ENCODE peak calls at places on chromosomes 13 and 19, in five cellular contexts. One of them, this sample, is unnamed.

GRCh38 chr13:110217811-110218210 is 89.1 kb downstream of the COL4A1 start:
- DNase-seq in lower lobe of right lung: no peak
- DNase-seq in psoas muscle: no peak
- DNase-seq in upper lobe of left lung: no peak
- DNase-seq in CD8-positive, alpha-beta T cell: no peak
- DNase-seq in this sample: no peak

GRCh38 chr13:77580748-77581147 is 45.2 kb downstream of the SCEL start:
- DNase-seq in lower lobe of right lung: no peak
- DNase-seq in psoas muscle: no peak
- DNase-seq in upper lobe of left lung: no peak
- DNase-seq in CD8-positive, alpha-beta T cell: no peak
- DNase-seq in this sample: no peak

GRCh38 chr19:39993605-39994004 is 3.3 kb upstream of the ZNF546 start:
- DNase-seq in lower lobe of right lung: no peak
- DNase-seq in psoas muscle: no peak
- DNase-seq in upper lobe of left lung: no peak
- DNase-seq in CD8-positive, alpha-beta T cell: no peak
- DNase-seq in this sample: no peak

GRCh38 chr19:5364674-5365073 is 24.1 kb upstream of the PTPRS start:
- DNase-seq in lower lobe of right lung: no peak
- DNase-seq in psoas muscle: no peak
- DNase-seq in upper lobe of left lung: no peak
- DNase-seq in CD8-positive, alpha-beta T cell: no peak
- DNase-seq in this sample: no peak

GRCh38 chr19:7868671-7869452 is 5.3 kb downstream of the PRR36 start:
- DNase-seq in lower lobe of right lung: peak; percentile 83
- DNase-seq in psoas muscle: peak; percentile 80
- DNase-seq in upper lobe of left lung: peak; percentile 83
- DNase-seq in CD8-positive, alpha-beta T cell: peak; percentile 71
- DNase-seq in this sample: peak; percentile 90

GRCh38 chr13:113857531-113858195 is 6.2 kb downstream of the GAS6 start:
- DNase-seq in lower lobe of right lung: peak; percentile 31
- DNase-seq in psoas muscle: no peak
- DNase-seq in upper lobe of left lung: no peak
- DNase-seq in CD8-positive, alpha-beta T cell: no peak
- DNase-seq in this sample: no peak

GRCh38 chr13:37277435-37278144 is 172.1 kb upstream of the CSNK1A1L start:
- DNase-seq in lower lobe of right lung: no peak
- DNase-seq in psoas muscle: no peak
- DNase-seq in upper lobe of left lung: no peak
- DNase-seq in CD8-positive, alpha-beta T cell: no peak
- DNase-seq in this sample: no peak

GRCh38 chr19:996051-996838 is 4.0 kb upstream of the GRIN3B start:
- DNase-seq in lower lobe of right lung: no peak
- DNase-seq in psoas muscle: peak; percentile 59
- DNase-seq in upper lobe of left lung: peak; percentile 40
- DNase-seq in CD8-positive, alpha-beta T cell: peak; percentile 83
- DNase-seq in this sample: no peak

GRCh38 chr19:3575949-3576673 is 3.4 kb downstream of the HMG20B start:
- DNase-seq in lower lobe of right lung: no peak
- DNase-seq in psoas muscle: no peak
- DNase-seq in upper lobe of left lung: no peak
- DNase-seq in CD8-positive, alpha-beta T cell: no peak
- DNase-seq in this sample: no peak

GRCh38 chr19:35718345-35719041 is 690 bp downstream of the KMT2B start:
- DNase-seq in lower lobe of right lung: peak; percentile 72
- DNase-seq in psoas muscle: peak; percentile 70
- DNase-seq in upper lobe of left lung: peak; percentile 35
- DNase-seq in CD8-positive, alpha-beta T cell: no peak
- DNase-seq in this sample: peak; percentile 83

GRCh38 chr19:16327131-16327450 is 2.5 kb downstream of the KLF2 start:
- DNase-seq in lower lobe of right lung: no peak
- DNase-seq in psoas muscle: no peak
- DNase-seq in upper lobe of left lung: no peak
- DNase-seq in CD8-positive, alpha-beta T cell: no peak
- DNase-seq in this sample: peak; percentile 69

GRCh38 chr19:16327911-16328823 is 3.5 kb downstream of the KLF2 start:
- DNase-seq in lower lobe of right lung: peak; percentile 92
- DNase-seq in psoas muscle: peak; percentile 89
- DNase-seq in upper lobe of left lung: peak; percentile 94
- DNase-seq in CD8-positive, alpha-beta T cell: peak; percentile 62
- DNase-seq in this sample: peak; percentile 89

GRCh38 chr19:16328824-16329482 is 4.3 kb downstream of the KLF2 start:
- DNase-seq in lower lobe of right lung: peak; percentile 48
- DNase-seq in psoas muscle: no peak
- DNase-seq in upper lobe of left lung: peak; percentile 42
- DNase-seq in CD8-positive, alpha-beta T cell: peak; percentile 66
- DNase-seq in this sample: no peak

GRCh38 chr19:16326401-16327130 is 1.9 kb downstream of the KLF2 start:
- DNase-seq in lower lobe of right lung: peak; percentile 63
- DNase-seq in psoas muscle: peak; percentile 66
- DNase-seq in upper lobe of left lung: peak; percentile 31
- DNase-seq in CD8-positive, alpha-beta T cell: peak; percentile 34
- DNase-seq in this sample: peak; percentile 68

GRCh38 chr19:16327501-16327900 is 2.9 kb downstream of the KLF2 start:
- DNase-seq in lower lobe of right lung: no peak
- DNase-seq in psoas muscle: no peak
- DNase-seq in upper lobe of left lung: no peak
- DNase-seq in CD8-positive, alpha-beta T cell: peak; percentile 22
- DNase-seq in this sample: no peak
- H3K4me3 ChIP-seq in lower lobe of right lung: peak overlapping the region; percentile 82
- H3K4me3 ChIP-seq in psoas muscle: peak overlapping the region; percentile 80
- H3K4me3 ChIP-seq in upper lobe of left lung: peak overlapping the region; percentile 60
- H3K4me3 ChIP-seq in CD8-positive, alpha-beta T cell: peak overlapping the region; percentile 87
- H3K4me3 ChIP-seq in this sample: peak overlapping the region; percentile 71

GRCh38 chr19:2543463-2544442 is 67.8 kb downstream of the GADD45B start:
- DNase-seq in lower lobe of right lung: peak; percentile 91
- DNase-seq in psoas muscle: peak; percentile 97
- DNase-seq in upper lobe of left lung: peak; percentile 96
- DNase-seq in CD8-positive, alpha-beta T cell: peak; percentile 30
- DNase-seq in this sample: peak; percentile 93

GRCh38 chr19:2538096-2538757 is 62.3 kb downstream of the GADD45B start:
- DNase-seq in lower lobe of right lung: no peak
- DNase-seq in psoas muscle: peak; percentile 6
- DNase-seq in upper lobe of left lung: no peak
- DNase-seq in CD8-positive, alpha-beta T cell: no peak
- DNase-seq in this sample: no peak

GRCh38 chr19:2540251-2540645 is 64.3 kb downstream of the GADD45B start:
- DNase-seq in lower lobe of right lung: no peak
- DNase-seq in psoas muscle: no peak
- DNase-seq in upper lobe of left lung: no peak
- DNase-seq in CD8-positive, alpha-beta T cell: no peak
- DNase-seq in this sample: no peak

GRCh38 chr19:2542341-2543069 is 66.6 kb downstream of the GADD45B start:
- DNase-seq in lower lobe of right lung: peak; percentile 55
- DNase-seq in psoas muscle: no peak
- DNase-seq in upper lobe of left lung: no peak
- DNase-seq in CD8-positive, alpha-beta T cell: no peak
- DNase-seq in this sample: no peak

DNA sequence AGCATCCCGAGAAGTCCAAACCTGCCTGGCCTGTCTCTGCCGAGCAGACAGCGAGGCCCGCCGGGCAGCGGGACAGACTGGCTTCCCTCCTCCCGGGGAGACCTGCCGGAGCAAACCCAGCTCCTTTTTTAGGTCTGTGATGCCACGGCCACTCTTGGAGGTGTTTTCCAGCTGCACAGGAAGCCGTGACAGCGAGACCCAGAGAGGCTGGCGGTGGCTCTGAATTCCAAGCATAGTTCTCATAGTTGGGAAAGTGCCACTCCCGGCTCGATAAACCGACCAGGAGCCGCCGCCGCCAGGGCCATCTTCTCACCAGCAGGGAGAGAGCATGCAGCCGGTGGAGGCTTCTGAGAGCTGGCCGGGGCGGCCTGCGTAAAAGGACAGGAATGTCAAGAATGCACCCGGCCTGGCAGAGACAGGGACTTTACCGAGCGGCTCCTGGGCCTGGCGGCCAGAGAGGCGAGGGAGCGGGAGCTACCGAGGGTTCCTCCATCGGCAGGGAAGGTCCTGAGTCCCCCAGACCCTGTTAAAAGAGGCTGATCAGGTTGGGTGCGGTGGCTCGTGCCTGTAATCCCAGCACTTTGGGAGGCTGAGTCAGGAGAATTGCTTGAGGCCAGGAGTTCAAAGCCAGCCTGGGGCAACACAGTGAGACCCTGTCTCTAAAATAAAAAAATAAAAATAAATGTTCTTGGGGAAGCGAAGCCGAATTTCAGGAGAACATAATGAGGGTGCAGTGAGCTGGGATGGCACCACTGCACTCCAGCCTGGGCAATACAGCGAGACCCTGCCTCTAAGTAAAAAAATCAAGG is 64.9 kb downstream of the GADD45B start:
- DNase-seq in lower lobe of right lung: peak; percentile 92
- DNase-seq in psoas muscle: peak; percentile 95
- DNase-seq in upper lobe of left lung: peak; percentile 93
- DNase-seq in CD8-positive, alpha-beta T cell: no peak
- DNase-seq in this sample: peak; percentile 94
- TF ChIP-seq CTCF in lower lobe of right lung: peak; percentile 26
- TF ChIP-seq CTCF in psoas muscle: peak; percentile 30
- TF ChIP-seq CTCF in upper lobe of left lung: peak; percentile 19
- TF ChIP-seq CTCF in CD8-positive, alpha-beta T cell: no peak
- TF ChIP-seq CTCF in this sample: peak; percentile 34

GRCh38 chr13:98950705-98951104 is 27.2 kb downstream of the DOCK9 start:
- DNase-seq in lower lobe of right lung: no peak
- DNase-seq in psoas muscle: no peak
- DNase-seq in upper lobe of left lung: no peak
- DNase-seq in CD8-positive, alpha-beta T cell: no peak
- DNase-seq in this sample: no peak
- H3K4me3 ChIP-seq in lower lobe of right lung: no peak overlapping the region
- H3K4me3 ChIP-seq in psoas muscle: no peak overlapping the region
- H3K4me3 ChIP-seq in upper lobe of left lung: no peak overlapping the region
- H3K4me3 ChIP-seq in CD8-positive, alpha-beta T cell: no peak overlapping the region
- H3K4me3 ChIP-seq in this sample: no peak overlapping the region

DNA sequence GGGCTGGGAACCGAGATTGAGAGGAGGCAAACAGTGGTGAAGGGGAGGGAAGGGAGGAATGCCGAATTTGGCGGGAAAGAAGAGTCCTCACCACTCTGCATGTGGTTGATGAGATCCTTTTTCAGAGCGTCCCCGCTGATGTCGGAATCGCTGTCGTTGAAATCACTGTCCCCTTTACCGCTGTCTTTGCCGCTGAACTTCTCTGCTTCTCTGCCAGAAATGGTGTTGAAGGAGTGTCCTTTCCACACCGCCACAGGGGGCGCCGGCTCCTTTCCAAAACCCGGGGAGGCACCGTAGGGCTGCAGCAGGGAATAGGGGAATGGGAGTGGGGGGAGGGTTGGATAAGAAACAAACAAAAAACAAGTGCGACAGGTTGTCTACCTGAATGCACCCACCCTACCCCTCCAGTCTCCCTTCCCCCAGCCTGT is 3.1 kb downstream of the PCDH8 start:
- DNase-seq in lower lobe of right lung: no peak
- DNase-seq in psoas muscle: no peak
- DNase-seq in upper lobe of left lung: no peak
- DNase-seq in CD8-positive, alpha-beta T cell: no peak
- DNase-seq in this sample: no peak
- TF ChIP-seq CTCF in lower lobe of right lung: no peak
- TF ChIP-seq CTCF in psoas muscle: no peak
- TF ChIP-seq CTCF in upper lobe of left lung: no peak
- TF ChIP-seq CTCF in CD8-positive, alpha-beta T cell: no peak
- TF ChIP-seq CTCF in this sample: no peak

GRCh38 chr19:46413262-46414031 is at the start of gene CCDC8:
- DNase-seq in lower lobe of right lung: peak; percentile 75
- DNase-seq in psoas muscle: peak; percentile 83
- DNase-seq in upper lobe of left lung: peak; percentile 80
- DNase-seq in CD8-positive, alpha-beta T cell: no peak
- DNase-seq in this sample: peak; percentile 88
- H3K4me3 ChIP-seq in lower lobe of right lung: peak within 1 kb of the TSS; percentile 60
- H3K4me3 ChIP-seq in psoas muscle: peak within 1 kb of the TSS; percentile 57
- H3K4me3 ChIP-seq in upper lobe of left lung: peak within 1 kb of the TSS; percentile 16
- H3K4me3 ChIP-seq in CD8-positive, alpha-beta T cell: no peak within 1 kb of the TSS
- H3K4me3 ChIP-seq in this sample: peak within 1 kb of the TSS; percentile 56

GRCh38 chr13:112154301-112155060 is 87.5 kb downstream of the SOX1 start:
- DNase-seq in lower lobe of right lung: no peak
- DNase-seq in psoas muscle: no peak
- DNase-seq in upper lobe of left lung: peak; percentile 15
- DNase-seq in CD8-positive, alpha-beta T cell: no peak
- DNase-seq in this sample: peak; percentile 42

GRCh38 chr13:112158961-112159360 is 92.0 kb downstream of the SOX1 start:
- DNase-seq in lower lobe of right lung: no peak
- DNase-seq in psoas muscle: no peak
- DNase-seq in upper lobe of left lung: no peak
- DNase-seq in CD8-positive, alpha-beta T cell: no peak
- DNase-seq in this sample: peak; percentile 3

GRCh38 chr13:112160558-112160957 is 93.6 kb downstream of the SOX1 start:
- DNase-seq in lower lobe of right lung: no peak
- DNase-seq in psoas muscle: no peak
- DNase-seq in upper lobe of left lung: no peak
- DNase-seq in CD8-positive, alpha-beta T cell: no peak
- DNase-seq in this sample: peak; percentile 37

GRCh38 chr13:112161441-112162301 is 94.7 kb downstream of the SOX1 start:
- DNase-seq in lower lobe of right lung: no peak
- DNase-seq in psoas muscle: no peak
- DNase-seq in upper lobe of left lung: no peak
- DNase-seq in CD8-positive, alpha-beta T cell: no peak
- DNase-seq in this sample: peak; percentile 22

GRCh38 chr13:112159575-112160547 is 92.9 kb downstream of the SOX1 start:
- DNase-seq in lower lobe of right lung: no peak
- DNase-seq in psoas muscle: no peak
- DNase-seq in upper lobe of left lung: no peak
- DNase-seq in CD8-positive, alpha-beta T cell: no peak
- DNase-seq in this sample: peak; percentile 32
- TF ChIP-seq CTCF in lower lobe of right lung: no peak
- TF ChIP-seq CTCF in psoas muscle: no peak
- TF ChIP-seq CTCF in upper lobe of left lung: no peak
- TF ChIP-seq CTCF in CD8-positive, alpha-beta T cell: no peak
- TF ChIP-seq CTCF in this sample: no peak

GRCh38 chr13:51225034-51225433 is 2.8 kb downstream of the FAM124A start:
- DNase-seq in lower lobe of right lung: no peak
- DNase-seq in psoas muscle: no peak
- DNase-seq in upper lobe of left lung: no peak
- DNase-seq in CD8-positive, alpha-beta T cell: no peak
- DNase-seq in this sample: no peak
- H3K4me3 ChIP-seq in lower lobe of right lung: no peak overlapping the region
- H3K4me3 ChIP-seq in psoas muscle: no peak overlapping the region
- H3K4me3 ChIP-seq in upper lobe of left lung: no peak overlapping the region
- H3K4me3 ChIP-seq in CD8-positive, alpha-beta T cell: no peak overlapping the region
- H3K4me3 ChIP-seq in this sample: no peak overlapping the region